ENCODE peak calls at places on chromosomes 16 and 17, in four cellular contexts. H is stimulated activated CD4-positive, alpha-beta T cell treated with anti-CD3 and anti-CD28 coated beads, Interleukin-2, amount 100 ng/mL, for 48 hours; W is upper lobe of right lung; O is fibroblast of mammary gland. B is an unnamed sample.

GRCh38 chr17:42276609-42277341 is 584 bp upstream of the STAT5B start:
- DNase-seq in H (no peak), W (peak; percentile 85), O (peak; percentile 84), B (peak; percentile 40)

GRCh38 chr17:12627177-12627629 is 38.5 kb upstream of the MYOCD start:
- DNase-seq in H (no peak), W (no peak), O (peak; percentile 97), B (no peak)

GRCh38 chr17:65398036-65398787 is 163.2 kb downstream of the AXIN2 start:
- DNase-seq in H (no peak), W (no peak), O (peak; percentile 14), B (no peak)

GRCh38 chr17:76673729-76674128 is 30.2 kb upstream of the ST6GALNAC1 start:
- DNase-seq in H (no peak), W (no peak), O (peak; percentile 60), B (no peak)

GRCh38 chr16:48885456-48885855 is 275.5 kb upstream of the N4BP1 start:
- DNase-seq in H (no peak), W (no peak), O (no peak), B (no peak)

GRCh38 chr17:60652484-60653247 is 25.0 kb upstream of the BCAS3 start:
- DNase-seq in H (no peak), W (no peak), O (no peak), B (no peak)

GRCh38 chr17:50332196-50332595 is 13.7 kb upstream of the XYLT2 start:
- DNase-seq in H (no peak), W (no peak), O (no peak), B (no peak)

GRCh38 chr17:68198931-68199836 is 48.7 kb upstream of the AMZ2 start:
- DNase-seq in H (no peak), W (no peak), O (no peak), B (peak; percentile 58)

GRCh38 chr17:77886387-77886728 is 72.1 kb upstream of the TNRC6C start:
- DNase-seq in H (no peak), W (peak; percentile 78), O (no peak), B (no peak)